ENCODE peak calls at places on chromosomes 3 and 15, in seven cellular contexts. One of them, this sample, is unnamed.
A peak's percentile ranks its signal among the peaks of the same experiment; 100 is the strongest.

GRCh38 chr3:69880069-69880640 is 119.4 kb upstream of the SAMMSON start:
- DNase-seq in heart left ventricle: no peak
- DNase-seq in transverse colon: no peak
- DNase-seq in dorsolateral prefrontal cortex: no peak
- DNase-seq in type B pancreatic cell: no peak
- DNase-seq in B cell: no peak
- DNase-seq in foreskin fibroblast: no peak
- DNase-seq in this sample: no peak

GRCh38 chr3:25962255-25962654 is 172.4 kb downstream of the OXSM start:
- DNase-seq in heart left ventricle: no peak
- DNase-seq in transverse colon: no peak
- DNase-seq in dorsolateral prefrontal cortex: no peak
- DNase-seq in type B pancreatic cell: no peak
- DNase-seq in B cell: no peak
- DNase-seq in foreskin fibroblast: no peak
- DNase-seq in this sample: no peak

GRCh38 chr15:59997070-59997701 is 6.9 kb upstream of the FOXB1 start:
- DNase-seq in heart left ventricle: no peak
- DNase-seq in transverse colon: no peak
- DNase-seq in dorsolateral prefrontal cortex: no peak
- DNase-seq in type B pancreatic cell: no peak
- DNase-seq in B cell: peak; percentile 49
- DNase-seq in foreskin fibroblast: no peak
- DNase-seq in this sample: no peak

GRCh38 chr3:162601101-162601670 is 1104.6 kb downstream of the OTOL1 start:
- DNase-seq in heart left ventricle: no peak
- DNase-seq in transverse colon: no peak
- DNase-seq in dorsolateral prefrontal cortex: no peak
- DNase-seq in type B pancreatic cell: no peak
- DNase-seq in B cell: no peak
- DNase-seq in foreskin fibroblast: no peak
- DNase-seq in this sample: no peak

GRCh38 chr3:49416867-49417266 is 4.6 kb downstream of the TCTA start:
- DNase-seq in heart left ventricle: no peak
- DNase-seq in transverse colon: no peak
- DNase-seq in dorsolateral prefrontal cortex: no peak
- DNase-seq in type B pancreatic cell: no peak
- DNase-seq in B cell: no peak
- DNase-seq in foreskin fibroblast: no peak
- DNase-seq in this sample: no peak

GRCh38 chr15:23690450-23690852 is 3.3 kb upstream of the NDN start:
- DNase-seq in heart left ventricle: peak; percentile 69
- DNase-seq in transverse colon: peak; percentile 23
- DNase-seq in dorsolateral prefrontal cortex: peak; percentile 69
- DNase-seq in type B pancreatic cell: peak; percentile 76
- DNase-seq in B cell: no peak
- DNase-seq in foreskin fibroblast: peak; percentile 62
- DNase-seq in this sample: no peak

GRCh38 chr3:84600703-84601225 is 358.0 kb upstream of the CADM2 start:
- DNase-seq in heart left ventricle: no peak
- DNase-seq in transverse colon: no peak
- DNase-seq in dorsolateral prefrontal cortex: no peak
- DNase-seq in type B pancreatic cell: no peak
- DNase-seq in B cell: no peak
- DNase-seq in foreskin fibroblast: no peak
- DNase-seq in this sample: no peak

GRCh38 chr3:48636149-48636548 is 888 bp upstream of the SLC26A6 start:
- DNase-seq in heart left ventricle: no peak
- DNase-seq in transverse colon: no peak
- DNase-seq in dorsolateral prefrontal cortex: no peak
- DNase-seq in type B pancreatic cell: no peak
- DNase-seq in B cell: no peak
- DNase-seq in foreskin fibroblast: peak; percentile 38
- DNase-seq in this sample: no peak

GRCh38 chr15:33142708-33143107 is 51.8 kb downstream of the FMN1 start:
- DNase-seq in heart left ventricle: no peak
- DNase-seq in transverse colon: no peak
- DNase-seq in dorsolateral prefrontal cortex: no peak
- DNase-seq in type B pancreatic cell: no peak
- DNase-seq in B cell: no peak
- DNase-seq in foreskin fibroblast: no peak
- DNase-seq in this sample: no peak

GRCh38 chr15:39976291-39977274 is 42.7 kb downstream of the EIF2AK4 start:
- DNase-seq in heart left ventricle: peak; percentile 80
- DNase-seq in transverse colon: peak; percentile 51
- DNase-seq in dorsolateral prefrontal cortex: peak; percentile 85
- DNase-seq in type B pancreatic cell: no peak
- DNase-seq in B cell: peak; percentile 16
- DNase-seq in foreskin fibroblast: peak; percentile 82
- DNase-seq in this sample: no peak

GRCh38 chr3:156304406-156304805 is 184.0 kb downstream of the KCNAB1 start:
- DNase-seq in heart left ventricle: no peak
- DNase-seq in transverse colon: no peak
- DNase-seq in dorsolateral prefrontal cortex: no peak
- DNase-seq in type B pancreatic cell: no peak
- DNase-seq in B cell: no peak
- DNase-seq in foreskin fibroblast: peak; percentile 76
- DNase-seq in this sample: no peak

GRCh38 chr3:197793246-197793645 is 2.2 kb downstream of the LRCH3 start:
- DNase-seq in heart left ventricle: no peak
- DNase-seq in transverse colon: no peak
- DNase-seq in dorsolateral prefrontal cortex: no peak
- DNase-seq in type B pancreatic cell: no peak
- DNase-seq in B cell: no peak
- DNase-seq in foreskin fibroblast: peak; percentile 66
- DNase-seq in this sample: no peak

GRCh38 chr3:16205156-16205870 is 30.8 kb downstream of the GALNT15 start:
- DNase-seq in heart left ventricle: no peak
- DNase-seq in transverse colon: no peak
- DNase-seq in dorsolateral prefrontal cortex: no peak
- DNase-seq in type B pancreatic cell: no peak
- DNase-seq in B cell: no peak
- DNase-seq in foreskin fibroblast: no peak
- DNase-seq in this sample: no peak

GRCh38 chr15:63166219-63166618 is 8.9 kb upstream of the RPS27L start:
- DNase-seq in heart left ventricle: no peak
- DNase-seq in transverse colon: no peak
- DNase-seq in dorsolateral prefrontal cortex: no peak
- DNase-seq in type B pancreatic cell: no peak
- DNase-seq in B cell: no peak
- DNase-seq in foreskin fibroblast: no peak
- DNase-seq in this sample: no peak

DNA sequence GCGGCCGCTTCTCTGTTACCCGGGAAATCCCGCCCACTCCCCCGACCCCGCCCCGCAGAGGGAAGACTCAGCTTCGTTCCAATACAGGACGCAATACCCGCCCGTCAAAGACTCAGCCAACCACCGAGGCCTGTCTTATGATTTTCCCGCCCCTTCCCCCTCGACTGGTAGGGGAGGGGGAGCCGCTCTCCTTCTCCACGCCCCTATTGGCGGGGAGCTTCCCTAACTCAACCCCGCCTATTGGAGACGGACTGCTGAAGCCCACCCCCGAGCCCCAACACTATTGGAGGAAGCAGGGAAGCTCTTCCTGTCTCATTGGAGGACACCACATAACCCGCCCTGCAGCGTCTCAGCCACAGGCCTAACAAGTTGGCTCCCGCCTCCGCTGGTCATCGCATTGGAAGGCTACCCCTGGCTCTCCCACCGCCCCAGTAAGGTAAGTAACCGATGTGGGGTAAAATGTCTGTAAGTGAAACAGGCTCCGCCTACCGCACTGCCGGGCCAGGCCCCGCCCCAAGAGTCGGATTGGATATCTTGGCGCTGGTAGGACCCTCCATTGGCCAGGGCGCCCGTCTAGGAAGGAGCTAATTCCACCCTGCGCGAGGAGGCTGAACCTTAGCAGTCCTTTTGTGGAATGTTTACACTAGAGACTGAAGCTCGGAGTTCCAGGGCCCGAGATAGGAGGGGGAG is at the start of gene SIN3A:
- DNase-seq in heart left ventricle: peak; percentile 99
- DNase-seq in transverse colon: peak; percentile 99
- DNase-seq in dorsolateral prefrontal cortex: peak; percentile 99
- DNase-seq in type B pancreatic cell: peak; percentile 97
- DNase-seq in B cell: peak; percentile 77
- DNase-seq in foreskin fibroblast: peak; percentile 100
- DNase-seq in this sample: peak; percentile 99
- TF ChIP-seq CTCF in heart left ventricle: no peak
- TF ChIP-seq CTCF in transverse colon: no peak
- TF ChIP-seq CTCF in dorsolateral prefrontal cortex: no peak
- TF ChIP-seq CTCF in type B pancreatic cell: no peak
- TF ChIP-seq CTCF in B cell: no peak
- TF ChIP-seq CTCF in foreskin fibroblast: no peak
- TF ChIP-seq CTCF in this sample: no peak

GRCh38 chr3:165854696-165855095 is 17.5 kb upstream of the BCHE start:
- DNase-seq in heart left ventricle: no peak
- DNase-seq in transverse colon: no peak
- DNase-seq in dorsolateral prefrontal cortex: no peak
- DNase-seq in type B pancreatic cell: no peak
- DNase-seq in B cell: no peak
- DNase-seq in foreskin fibroblast: no peak
- DNase-seq in this sample: no peak
- TF ChIP-seq CTCF in heart left ventricle: peak; percentile 25
- TF ChIP-seq CTCF in transverse colon: peak; percentile 18
- TF ChIP-seq CTCF in dorsolateral prefrontal cortex: peak; percentile 61
- TF ChIP-seq CTCF in type B pancreatic cell: peak; percentile 81
- TF ChIP-seq CTCF in B cell: peak; percentile 69
- TF ChIP-seq CTCF in foreskin fibroblast: no peak
- TF ChIP-seq CTCF in this sample: peak; percentile 73

DNA sequence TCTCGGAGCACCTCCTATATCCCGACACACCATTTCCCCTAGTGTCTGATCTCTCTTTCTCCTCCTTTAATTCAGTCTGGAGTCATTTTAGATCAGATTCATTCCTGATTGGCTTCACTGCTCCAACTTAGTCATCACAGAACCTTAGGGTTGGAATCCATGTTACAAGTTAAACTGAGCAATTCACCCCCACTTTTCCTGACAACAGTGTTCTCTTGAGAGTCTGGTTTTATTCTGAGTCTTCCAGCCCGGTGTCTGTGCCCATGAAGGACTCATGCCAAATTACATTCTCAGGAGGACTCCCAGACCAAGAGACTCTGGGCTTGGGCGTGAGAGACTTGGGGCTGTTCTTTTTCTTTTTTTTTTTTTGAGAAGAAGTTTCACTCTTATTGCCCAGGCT is 57.5 kb downstream of the LPP start:
- DNase-seq in heart left ventricle: no peak
- DNase-seq in transverse colon: no peak
- DNase-seq in dorsolateral prefrontal cortex: no peak
- DNase-seq in type B pancreatic cell: no peak
- DNase-seq in B cell: no peak
- DNase-seq in foreskin fibroblast: no peak
- DNase-seq in this sample: no peak
- TF ChIP-seq CTCF in heart left ventricle: no peak
- TF ChIP-seq CTCF in transverse colon: no peak
- TF ChIP-seq CTCF in dorsolateral prefrontal cortex: no peak
- TF ChIP-seq CTCF in type B pancreatic cell: no peak
- TF ChIP-seq CTCF in B cell: no peak
- TF ChIP-seq CTCF in foreskin fibroblast: no peak
- TF ChIP-seq CTCF in this sample: no peak

GRCh38 chr3:27535809-27536392 is 51.7 kb upstream of the SLC4A7 start:
- DNase-seq in heart left ventricle: no peak
- DNase-seq in transverse colon: no peak
- DNase-seq in dorsolateral prefrontal cortex: no peak
- DNase-seq in type B pancreatic cell: no peak
- DNase-seq in B cell: no peak
- DNase-seq in foreskin fibroblast: peak; percentile 74
- DNase-seq in this sample: no peak

GRCh38 chr3:27532931-27533607 is 48.9 kb upstream of the SLC4A7 start:
- DNase-seq in heart left ventricle: no peak
- DNase-seq in transverse colon: no peak
- DNase-seq in dorsolateral prefrontal cortex: no peak
- DNase-seq in type B pancreatic cell: no peak
- DNase-seq in B cell: no peak
- DNase-seq in foreskin fibroblast: peak; percentile 37
- DNase-seq in this sample: no peak

GRCh38 chr3:27532426-27532825 is 48.2 kb upstream of the SLC4A7 start:
- DNase-seq in heart left ventricle: no peak
- DNase-seq in transverse colon: no peak
- DNase-seq in dorsolateral prefrontal cortex: no peak
- DNase-seq in type B pancreatic cell: no peak
- DNase-seq in B cell: no peak
- DNase-seq in foreskin fibroblast: no peak
- DNase-seq in this sample: no peak

GRCh38 chr3:27536451-27536850 is 52.3 kb upstream of the SLC4A7 start:
- DNase-seq in heart left ventricle: no peak
- DNase-seq in transverse colon: no peak
- DNase-seq in dorsolateral prefrontal cortex: peak; percentile 12
- DNase-seq in type B pancreatic cell: no peak
- DNase-seq in B cell: no peak
- DNase-seq in foreskin fibroblast: no peak
- DNase-seq in this sample: no peak

DNA sequence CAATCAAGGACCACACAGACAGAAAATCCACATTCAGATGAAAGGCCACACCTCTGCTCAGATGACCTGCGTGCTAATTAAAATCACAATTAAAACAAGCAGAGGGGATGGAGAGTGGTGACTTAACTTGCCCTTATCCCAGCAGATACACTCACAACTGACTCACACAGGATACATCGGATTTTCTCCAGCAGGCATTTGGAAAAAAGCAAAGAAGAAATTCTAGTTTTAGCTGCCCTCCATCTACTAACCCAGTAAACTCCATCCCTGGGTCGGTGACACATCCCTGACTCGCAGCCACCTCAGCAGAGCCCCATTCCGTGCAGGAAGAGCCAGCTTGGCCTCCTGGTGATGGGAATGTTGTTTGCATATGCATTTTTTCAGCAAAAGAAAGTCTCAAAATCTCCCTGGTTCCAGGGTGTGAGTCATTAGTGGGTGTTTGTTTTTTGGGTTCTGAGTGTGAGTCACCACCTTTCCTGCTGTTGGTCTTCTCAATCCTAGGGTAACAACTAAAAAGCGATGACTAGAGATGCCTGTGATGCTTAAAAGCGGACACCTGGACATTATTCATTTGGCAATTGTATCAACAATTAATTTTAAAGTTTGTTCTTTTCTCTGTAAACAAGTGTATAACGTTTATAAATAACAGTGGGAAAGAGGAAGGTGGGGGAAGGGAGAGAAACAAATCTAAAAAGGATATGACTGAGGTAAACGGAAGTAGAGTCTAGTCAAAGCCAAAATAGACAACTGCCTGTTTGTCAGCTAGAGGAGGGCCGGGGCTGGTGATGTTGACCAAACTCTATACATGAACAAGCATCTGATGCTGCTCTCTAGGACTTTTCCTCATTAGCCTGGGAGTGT is 49.8 kb upstream of the SLC4A7 start:
- DNase-seq in heart left ventricle: no peak
- DNase-seq in transverse colon: peak; percentile 29
- DNase-seq in dorsolateral prefrontal cortex: no peak
- DNase-seq in type B pancreatic cell: no peak
- DNase-seq in B cell: no peak
- DNase-seq in foreskin fibroblast: peak; percentile 99
- DNase-seq in this sample: peak; percentile 66
- TF ChIP-seq CTCF in heart left ventricle: no peak
- TF ChIP-seq CTCF in transverse colon: peak; percentile 51
- TF ChIP-seq CTCF in dorsolateral prefrontal cortex: no peak
- TF ChIP-seq CTCF in type B pancreatic cell: peak; percentile 27
- TF ChIP-seq CTCF in B cell: no peak
- TF ChIP-seq CTCF in foreskin fibroblast: peak; percentile 66
- TF ChIP-seq CTCF in this sample: no peak

This sample was measured in CD14-positive monocyte.